ENCODE peak calls at places on chromosomes 2 and 18, in seven cellular contexts. Z is neural progenitor cell, J is cardiac muscle cell, K is pancreas, Y is endothelial cell of umbilical vein, X is ovary, W is colonic mucosa. L is an unnamed sample. For H3K4me1 and H3K36me3, the result is how much of the 10 kb centered on the place peaks cover.

GRCh38 chr2:226802573-226802972 is 3.0 kb upstream of the IRS1 start:
- DNase-seq in Z (peak), J (peak), K (no peak), Y (peak), X (no peak), W (peak), L (no peak)

GRCh38 chr2:163794635-163795034 is 58.8 kb upstream of the FIGN start:
- DNase-seq in Z (no peak), J (peak), K (peak), Y (no peak), X (no peak), W (no peak), L (no peak)

GRCh38 chr2:60868589-60869273 is 12.6 kb upstream of the REL start:
- DNase-seq in Z (no peak), J (no peak), K (no peak), Y (no peak), X (no peak), W (no peak), L (no peak)

GRCh38 chr2:207515671-207516070 is 14.1 kb upstream of the CREB1 start:
- DNase-seq in Z (no peak), J (no peak), K (no peak), Y (no peak), X (no peak), W (no peak), L (no peak)

GRCh38 chr2:219844756-219845155 is 217.3 kb downstream of the SLC4A3 start:
- DNase-seq in Z (no peak), J (no peak), K (no peak), Y (no peak), X (no peak), W (no peak), L (no peak)

GRCh38 chr2:29462293-29462692 is 347.1 kb downstream of the CLIP4 start:
- DNase-seq in Z (no peak), J (peak), K (no peak), Y (no peak), X (no peak), W (no peak), L (no peak)

GRCh38 chr2:166519391-166519962 is 25.4 kb upstream of the SCN7A start:
- DNase-seq in Z (peak), J (peak), K (no peak), Y (no peak), X (no peak), W (no peak), L (no peak)

GRCh38 chr2:222907790-222908431 is 47.1 kb downstream of the ACSL3 start:
- DNase-seq in Z (no peak), J (peak), K (no peak), Y (no peak), X (no peak), W (no peak), L (no peak)

GRCh38 chr18:36201765-36202164 is 14.5 kb downstream of the MOCOS start:
- DNase-seq in Z (no peak), J (no peak), K (no peak), Y (no peak), X (no peak), W (no peak), L (no peak)

GRCh38 chr18:23143059-23143831 is 8.0 kb downstream of the CABLES1 start:
- DNase-seq in Z (no peak), J (peak), K (peak), Y (no peak), X (no peak), W (peak), L (peak)

GRCh38 chr18:61954347-61954746 is 61.5 kb upstream of the RNF152 start:
- DNase-seq in Z (no peak), J (no peak), K (no peak), Y (no peak), X (no peak), W (no peak), L (no peak)

GRCh38 chr2:27920148-27920885 is 29.8 kb downstream of the BABAM2 start:
- DNase-seq in Z (no peak), J (peak), K (no peak), Y (peak), X (no peak), W (no peak), L (no peak)

GRCh38 chr2:45024600-45025291 is 15.5 kb upstream of the SIX2 start:
- DNase-seq in Z (no peak), J (peak), K (no peak), Y (peak), X (no peak), W (peak), L (no peak)

GRCh38 chr2:46801731-46802664 is 113.6 kb downstream of the MCFD2 start:
- DNase-seq in Z (no peak), J (no peak), K (no peak), Y (no peak), X (no peak), W (no peak), L (no peak)

GRCh38 chr2:45049937-45050336 is 40.7 kb upstream of the SIX2 start:
- DNase-seq in Z (no peak), J (no peak), K (no peak), Y (no peak), X (no peak), W (no peak), L (no peak)

GRCh38 chr2:236121546-236121945 is 46.6 kb downstream of the GBX2 start:
- DNase-seq in Z (no peak), J (no peak), K (no peak), Y (no peak), X (no peak), W (no peak), L (no peak)

GRCh38 chr2:165149439-165149838 is 54.4 kb downstream of the SCN3A start:
- DNase-seq in Z (no peak), J (no peak), K (no peak), Y (no peak), X (no peak), W (no peak), L (no peak)

GRCh38 chr2:45776160-45776955 is 124.9 kb downstream of the PRKCE start:
- DNase-seq in Z (no peak), J (peak), K (no peak), Y (no peak), X (no peak), W (no peak), L (no peak)

GRCh38 chr18:58158008-58158407 is 114.0 kb downstream of the NEDD4L start:
- DNase-seq in Z (no peak), J (no peak), K (no peak), Y (no peak), X (no peak), W (no peak), L (no peak)

GRCh38 chr2:230447455-230448451 is 31.8 kb downstream of the SP100 start:
- DNase-seq in Z (no peak), J (no peak), K (no peak), Y (peak), X (no peak), W (no peak), L (no peak)

GRCh38 chr2:52639692-52640091 is 1127.9 kb upstream of the CHAC2 start:
- DNase-seq in Z (no peak), J (peak), K (no peak), Y (no peak), X (no peak), W (no peak), L (no peak)

GRCh38 chr18:45978084-45978483 is 11.0 kb upstream of the EPG5 start:
- DNase-seq in Z (no peak), J (no peak), K (peak), Y (no peak), X (no peak), W (no peak), L (no peak)

GRCh38 chr2:181073896-181074295 is 93.5 kb downstream of the UBE2E3 start:
- DNase-seq in Z (no peak), J (peak), K (no peak), Y (no peak), X (no peak), W (no peak), L (no peak)

GRCh38 chr2:150644298-150645067 is 157.0 kb upstream of the RND3 start:
- DNase-seq in Z (no peak), J (peak), K (no peak), Y (no peak), X (no peak), W (no peak), L (no peak)

GRCh38 chr18:23540867-23541266 is 37.6 kb downstream of the RMC1 start:
- DNase-seq in Z (no peak), J (peak), K (no peak), Y (no peak), X (no peak), W (no peak), L (no peak)

GRCh38 chr18:55236150-55236931 is 277.1 kb upstream of the CCDC68 start:
- DNase-seq in Z (no peak), J (peak), K (no peak), Y (no peak), X (no peak), W (no peak), L (no peak)

GRCh38 chr2:150062416-150062815 is 425.1 kb downstream of the RND3 start:
- DNase-seq in Z (no peak), J (peak), K (no peak), Y (no peak), X (no peak), W (no peak), L (no peak)

GRCh38 chr2:100560431-100560830 is 2.4 kb upstream of the PDCL3 start:
- DNase-seq in Z (no peak), J (no peak), K (no peak), Y (no peak), X (no peak), W (no peak), L (no peak)

GRCh38 chr2:88451647-88452150 is 794 bp downstream of the FOXI3 start:
- DNase-seq in Z (no peak), J (no peak), K (peak), Y (no peak), X (no peak), W (no peak), L (no peak)

GRCh38 chr2:228545749-228546148 is 364.3 kb upstream of the SPHKAP start:
- DNase-seq in Z (no peak), J (no peak), K (no peak), Y (no peak), X (no peak), W (no peak), L (no peak)

GRCh38 chr2:8424997-8425900 is 256.6 kb upstream of the ID2 start:
- DNase-seq in Z (no peak), J (no peak), K (no peak), Y (no peak), X (no peak), W (no peak), L (no peak)

GRCh38 chr2:60954139-60954538 is 63.4 kb upstream of the PEX13 start:
- DNase-seq in Z (no peak), J (no peak), K (no peak), Y (no peak), X (no peak), W (no peak), L (no peak)

GRCh38 chr18:26322892-26323653 is 96.8 kb downstream of the TAF4B start:
- DNase-seq in Z (no peak), J (peak), K (no peak), Y (no peak), X (no peak), W (no peak), L (no peak)

GRCh38 chr2:241891315-241891987 is 21.9 kb downstream of the RTP5 start:
- DNase-seq in Z (no peak), J (no peak), K (peak), Y (no peak), X (peak), W (no peak), L (no peak)

GRCh38 chr2:78051480-78051879 is 529.3 kb upstream of the LRRTM4 start:
- DNase-seq in Z (no peak), J (no peak), K (no peak), Y (no peak), X (no peak), W (no peak), L (no peak)

GRCh38 chr2:8312861-8313768 is 368.7 kb upstream of the ID2 start:
- DNase-seq in Z (peak), J (no peak), K (no peak), Y (no peak), X (no peak), W (peak), L (no peak)

GRCh38 chr2:35428548-35428947 is 927.0 kb upstream of the CRIM1 start:
- DNase-seq in Z (peak), J (peak), K (peak), Y (peak), X (no peak), W (peak), L (peak)

GRCh38 chr2:171792157-171792556 is 101.9 kb downstream of the SLC25A12 start:
- DNase-seq in Z (no peak), J (no peak), K (no peak), Y (no peak), X (no peak), W (no peak), L (no peak)
- H3K4me1 ChIP-seq in Z (half or more), J (under half), K (under half), Y (under half), X (under half), W (under half), L (under half)

DNA sequence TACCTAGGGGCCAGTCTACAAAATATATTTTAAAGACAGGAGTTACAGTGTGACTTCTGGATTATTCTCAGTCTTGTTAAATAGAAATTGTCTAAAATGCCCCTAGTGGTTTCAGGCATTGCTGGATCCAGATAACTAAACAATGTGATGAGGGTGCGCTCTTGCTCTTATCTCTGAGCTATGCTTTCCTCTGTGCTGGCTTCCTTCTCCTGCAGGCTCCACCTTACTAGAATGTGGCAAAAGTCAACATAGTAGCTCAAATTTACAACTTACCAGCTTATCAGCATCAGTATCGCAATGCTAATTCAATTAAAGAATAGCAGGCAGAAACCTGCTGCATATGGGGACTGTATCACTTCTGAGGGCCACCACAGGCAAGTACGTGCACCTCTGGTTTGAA is 61.3 kb upstream of the RNU4ATAC start:
- DNase-seq in Z (no peak), J (no peak), K (no peak), Y (no peak), X (no peak), W (no peak), L (no peak)
- H3K36me3 ChIP-seq in Z (under half), J (under half), K (under half), Y (under half), X (under half), W (under half), L (under half)

DNA sequence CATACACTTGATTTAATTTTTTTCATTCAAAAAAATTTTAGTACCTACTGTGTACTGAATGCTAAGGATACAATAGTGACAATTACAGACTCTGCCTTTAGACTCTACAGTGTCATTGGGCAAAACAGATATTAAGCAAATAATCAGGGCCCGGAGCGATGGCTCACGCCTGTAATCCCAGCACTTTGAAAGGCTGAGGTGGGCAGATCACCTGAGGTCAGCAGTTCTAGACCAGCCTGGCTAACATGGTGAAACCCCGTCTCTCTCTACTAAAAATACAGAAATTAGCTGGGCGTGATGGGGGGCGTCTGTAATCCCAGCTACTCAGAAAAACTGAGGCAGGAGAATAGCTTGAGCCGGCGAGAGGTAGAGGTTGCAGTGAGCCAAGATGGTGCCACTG is 1.4 kb downstream of the UBXN2A start:
- DNase-seq in Z (no peak), J (no peak), K (no peak), Y (no peak), X (no peak), W (no peak), L (no peak)
- H3K4me3 ChIP-seq in Z (peak), J (peak), K (peak), Y (no peak), X (no peak), W (peak), L (peak)

GRCh38 chr2:108547606-108548005 is 13.3 kb downstream of the LIMS1 start:
- DNase-seq in Z (no peak), J (no peak), K (no peak), Y (no peak), X (no peak), W (no peak), L (no peak)

GRCh38 chr2:108553181-108553919 is 19.1 kb downstream of the LIMS1 start:
- DNase-seq in Z (no peak), J (no peak), K (no peak), Y (no peak), X (no peak), W (no peak), L (no peak)

GRCh38 chr2:108552566-108552965 is 18.3 kb downstream of the LIMS1 start:
- DNase-seq in Z (no peak), J (no peak), K (no peak), Y (no peak), X (no peak), W (no peak), L (no peak)

GRCh38 chr2:108548221-108549003 is 14.1 kb downstream of the LIMS1 start:
- DNase-seq in Z (no peak), J (peak), K (no peak), Y (no peak), X (no peak), W (no peak), L (no peak)
- H3K4me1 ChIP-seq in Z (under half), J (under half), K (under half), Y (under half), X (under half), W (under half), L (under half)

DNA sequence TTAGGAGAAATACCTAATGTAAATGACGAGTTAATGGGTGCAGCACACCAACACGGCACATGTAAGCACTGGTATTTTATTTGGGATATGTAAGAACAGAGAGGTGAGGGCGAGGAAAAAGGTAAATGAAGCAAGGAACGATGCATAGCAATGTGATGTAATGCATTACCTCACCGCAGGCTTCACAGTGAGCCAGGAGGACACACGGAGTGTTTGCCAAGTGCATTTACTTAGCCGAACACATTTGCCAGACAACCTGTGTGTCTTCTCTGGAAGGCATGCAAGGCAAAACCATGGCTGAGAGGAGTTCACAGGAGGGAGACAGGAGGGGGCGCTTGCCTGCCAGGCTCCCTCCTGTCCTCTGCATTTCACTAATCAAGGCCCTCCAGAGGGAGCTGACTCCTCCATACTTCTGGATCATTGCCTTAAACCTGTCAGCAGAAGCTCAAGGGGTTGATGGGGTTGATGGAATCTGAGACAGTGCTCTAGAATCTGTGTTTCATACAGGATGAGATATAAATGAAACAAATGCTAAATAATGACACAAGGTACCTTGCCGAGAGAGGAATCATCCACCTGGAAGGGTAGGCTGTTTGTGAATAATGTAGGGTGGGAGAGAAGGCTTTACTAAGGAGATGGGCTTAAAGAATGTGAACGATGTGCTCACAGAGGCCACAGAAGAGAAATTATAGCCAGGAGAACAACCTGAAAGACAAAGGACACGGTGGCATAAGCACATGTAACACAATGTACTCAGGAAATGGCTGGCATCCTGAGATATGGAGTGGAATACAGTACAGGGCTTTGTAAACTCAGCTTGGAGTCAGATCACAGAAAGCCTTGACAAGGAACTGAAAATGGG is 9.1 kb upstream of the TPRKB start:
- DNase-seq in Z (no peak), J (no peak), K (no peak), Y (peak), X (no peak), W (no peak), L (no peak)
- H3K36me3 ChIP-seq in Z (under half), J (under half), K (under half), Y (under half), X (under half), W (under half), L (under half)

GRCh38 chr2:197307236-197307932 is 3.2 kb downstream of the ANKRD44 start:
- DNase-seq in Z (no peak), J (no peak), K (no peak), Y (no peak), X (no peak), W (no peak), L (no peak)
- H3K4me3 ChIP-seq in Z (no peak), J (no peak), K (no peak), Y (no peak), X (no peak), W (no peak), L (no peak)

DNA sequence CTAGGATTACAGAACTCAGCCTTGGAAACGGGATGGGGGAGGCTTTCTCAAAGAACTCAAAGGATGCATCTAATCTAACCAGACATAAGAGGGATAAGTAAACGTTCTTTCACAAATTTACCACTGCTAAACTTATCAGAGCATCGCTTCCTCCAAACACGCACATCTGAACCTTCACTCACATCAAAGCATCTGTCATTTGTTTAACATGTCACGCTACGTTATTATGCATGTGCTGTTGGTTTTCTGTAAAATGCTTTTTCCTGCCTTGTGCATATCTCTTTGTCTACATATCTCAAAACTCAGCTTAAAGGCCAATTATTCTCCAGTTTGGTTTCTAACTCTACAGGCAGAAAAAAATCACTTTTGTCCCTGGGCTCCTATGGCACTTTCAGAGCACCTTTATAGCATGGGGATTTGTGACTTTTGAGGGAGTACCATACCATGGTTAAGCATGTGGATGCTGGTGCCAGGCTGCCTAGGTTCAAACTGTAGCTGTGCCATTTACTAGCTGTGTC is 106.8 kb upstream of the FSHR start:
- DNase-seq in Z (no peak), J (peak), K (no peak), Y (no peak), X (no peak), W (no peak), L (no peak)
- H3K4me1 ChIP-seq in Z (under half), J (under half), K (under half), Y (under half), X (under half), W (under half), L (under half)

DNA sequence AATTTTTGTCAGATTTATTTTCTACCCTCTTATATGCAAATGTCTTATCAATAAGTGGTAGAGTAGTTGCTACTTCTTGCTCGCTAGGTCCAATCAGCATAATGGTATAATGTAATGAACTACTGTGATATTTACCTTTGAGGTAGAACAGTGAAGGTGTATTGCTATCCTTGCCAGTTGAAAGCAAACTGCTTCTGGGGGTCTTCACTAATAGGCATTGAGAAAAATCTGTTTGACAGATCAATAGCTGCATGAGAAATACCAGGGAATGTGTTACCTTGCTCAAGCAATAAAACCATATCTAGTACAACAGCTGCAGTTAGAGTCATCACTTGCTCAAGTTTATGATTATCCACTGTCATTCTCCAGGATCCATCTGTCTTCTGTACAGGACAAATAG is 50.1 kb upstream of the EFEMP1 start:
- DNase-seq in Z (no peak), J (no peak), K (no peak), Y (no peak), X (no peak), W (no peak), L (no peak)
- H3K36me3 ChIP-seq in Z (under half), J (under half), K (under half), Y (under half), X (under half), W (under half), L (under half)

L was measured in Caco-2.